ENCODE peak calls at places on chromosomes 12 and 14, in six cellular contexts. K is endothelial cell of umbilical vein, F is SK-N-SH, X is IMR-90, H is ovary, W is astrocyte. L is an unnamed sample. For H3K27me3, the result is how much of the 10 kb centered on the place peaks cover.

GRCh38 chr12:1171657-1172056 is 180.6 kb downstream of the ERC1 start:
- DNase-seq in K (peak), F (no peak), X (no peak), H (no peak), W (peak), L (peak)

GRCh38 chr12:50074936-50075807 is 10.0 kb upstream of the SMARCD1 start:
- DNase-seq in K (peak), F (peak), X (peak), H (peak), W (peak), L (peak)

GRCh38 chr12:85711735-85712390 is 124.3 kb downstream of the RASSF9 start:
- DNase-seq in K (no peak), F (no peak), X (no peak), H (no peak), W (no peak), L (no peak)

GRCh38 chr14:75315143-75315542 is 36.5 kb downstream of the FOS start:
- DNase-seq in K (peak), F (peak), X (peak), H (no peak), W (peak), L (no peak)

GRCh38 chr14:80455031-80455430 is 243.7 kb upstream of the DIO2 start:
- DNase-seq in K (peak), F (no peak), X (no peak), H (no peak), W (no peak), L (no peak)

GRCh38 chr14:106080922-106081321 is 554.5 kb downstream of the TMEM121 start:
- DNase-seq in K (no peak), F (no peak), X (no peak), H (no peak), W (no peak), L (no peak)

GRCh38 chr14:87940382-87940781 is 52.6 kb downstream of the GALC start:
- DNase-seq in K (no peak), F (no peak), X (no peak), H (no peak), W (no peak), L (no peak)

GRCh38 chr12:104485651-104486341 is 29.0 kb downstream of the CHST11 start:
- DNase-seq in K (no peak), F (no peak), X (no peak), H (no peak), W (no peak), L (no peak)

GRCh38 chr12:66288121-66288520 is 14.2 kb upstream of the HELB start:
- DNase-seq in K (no peak), F (no peak), X (no peak), H (no peak), W (no peak), L (no peak)

GRCh38 chr14:79464468-79464867 is 746.8 kb downstream of the DIO2 start:
- DNase-seq in K (peak), F (no peak), X (peak), H (no peak), W (peak), L (peak)

GRCh38 chr12:8698132-8698829 is 490 bp downstream of the RIMKLB start:
- DNase-seq in K (peak), F (peak), X (peak), H (peak), W (peak), L (no peak)

GRCh38 chr12:57005980-57006808 is at the start of gene ZBTB39:
- DNase-seq in K (peak), F (peak), X (peak), H (peak), W (peak), L (no peak)
- TF ChIP-seq CTCF in K (peak), F (peak), X (peak), H (no peak), W (no peak), L (peak)

GRCh38 chr14:51014086-51014485 is 69.8 kb upstream of the PYGL start:
- DNase-seq in K (no peak), F (no peak), X (peak), H (no peak), W (peak), L (peak)
- H3K4me3 ChIP-seq in K (no peak), F (no peak), X (no peak), H (no peak), W (no peak), L (no peak)

GRCh38 chr12:64860446-64860998 is 36.1 kb downstream of the TBC1D30 start:
- DNase-seq in K (no peak), F (no peak), X (no peak), H (no peak), W (no peak), L (no peak)
- H3K27me3 ChIP-seq in K (under half), F (under half), X (under half), H (under half), W (under half), L (under half)

GRCh38 chr12:59444932-59445331 is 150.9 kb upstream of the SLC16A7 start:
- DNase-seq in K (peak), F (no peak), X (peak), H (no peak), W (no peak), L (peak)
- TF ChIP-seq CTCF in K (no peak), F (peak), X (peak), H (no peak), W (no peak), L (peak)

DNA sequence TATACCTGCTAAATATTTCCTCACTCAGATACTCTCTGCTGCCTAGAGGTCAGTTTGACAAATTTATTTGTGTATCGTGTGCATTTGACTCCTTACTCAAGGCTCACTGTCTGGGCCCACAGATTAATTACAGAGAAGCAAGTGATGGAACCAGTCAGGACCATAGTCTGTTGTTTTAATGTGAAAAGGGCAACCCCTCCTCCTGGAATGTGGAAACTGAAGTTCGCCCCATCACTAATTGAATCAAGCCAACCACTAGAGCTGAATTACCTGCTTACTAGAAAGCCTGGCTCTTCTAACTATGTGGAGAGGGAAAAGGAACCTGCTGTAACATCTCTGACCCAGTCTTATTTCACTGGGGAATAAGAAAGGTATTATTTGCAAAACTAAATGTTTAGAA is 199.9 kb upstream of the KRR1 start:
- DNase-seq in K (no peak), F (no peak), X (no peak), H (no peak), W (no peak), L (no peak)
- H3K4me3 ChIP-seq in K (no peak), F (no peak), X (no peak), H (no peak), W (no peak), L (no peak)

DNA sequence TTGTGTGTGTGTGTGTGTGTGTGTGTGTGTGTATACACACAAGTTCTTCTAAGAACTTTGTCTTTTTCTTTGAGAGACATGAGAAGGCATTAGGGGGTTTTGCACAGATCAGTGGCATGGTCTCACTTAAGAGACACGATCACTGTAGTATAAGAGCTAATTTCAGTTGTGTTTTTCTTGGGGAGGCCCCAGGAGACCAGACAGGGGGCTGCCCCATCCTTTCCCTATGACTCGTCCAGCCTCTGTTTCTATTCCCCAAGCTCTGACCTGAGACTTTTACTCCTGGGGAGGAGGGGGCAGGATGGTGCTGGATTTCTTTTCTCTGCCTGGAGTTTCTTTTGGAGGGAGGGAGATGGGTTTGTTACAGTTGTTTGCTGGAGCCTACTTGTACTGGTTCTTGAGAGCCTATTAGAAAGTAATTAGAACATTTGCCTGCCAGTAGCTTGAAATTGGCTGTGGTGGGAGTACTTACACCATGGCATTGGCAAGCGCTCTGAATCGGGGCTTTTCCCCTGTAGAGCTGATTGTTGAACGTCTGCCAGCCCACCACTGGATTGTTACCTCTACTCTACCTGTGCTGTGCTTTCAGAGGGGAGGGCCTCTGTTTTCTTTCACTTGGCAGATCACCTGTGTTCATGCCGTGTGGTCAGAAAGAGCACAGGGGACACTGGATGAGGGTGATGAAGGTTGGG is 109.5 kb downstream of the TSPAN9 start:
- DNase-seq in K (no peak), F (no peak), X (peak), H (no peak), W (no peak), L (no peak)
- H3K27me3 ChIP-seq in K (under half), F (under half), X (under half), H (under half), W (under half), L (under half)

DNA sequence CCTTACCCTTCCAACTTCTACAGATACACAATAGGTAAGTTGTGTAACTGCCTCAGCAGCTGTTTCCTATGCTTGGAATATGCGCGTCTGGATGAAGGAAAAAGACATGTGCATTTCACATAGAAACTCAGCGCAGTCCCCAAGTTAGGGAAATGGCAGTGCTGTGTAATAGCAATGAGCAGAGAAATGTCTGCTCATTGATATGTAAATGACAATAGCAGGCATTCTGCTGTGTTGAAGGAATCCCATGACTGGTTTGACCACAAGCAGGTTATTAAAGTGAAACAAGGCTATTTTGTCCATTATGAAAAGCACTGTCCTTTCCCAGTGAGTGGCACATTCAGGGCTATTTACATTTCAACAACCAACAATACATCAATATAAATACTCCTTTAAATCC is 106.6 kb downstream of the BTG1 start:
- DNase-seq in K (no peak), F (no peak), X (no peak), H (no peak), W (no peak), L (no peak)
- TF ChIP-seq CTCF in K (no peak), F (no peak), X (no peak), H (no peak), W (no peak), L (no peak)

GRCh38 chr12:124296295-124296915 is 1.5 kb downstream of the RFLNA start:
- DNase-seq in K (peak), F (peak), X (no peak), H (peak), W (no peak), L (no peak)
- H3K4me3 ChIP-seq in K (peak), F (no peak), X (no peak), H (no peak), W (peak), L (no peak)

GRCh38 chr14:24885410-24885913 is 164.5 kb downstream of the STXBP6 start:
- DNase-seq in K (no peak), F (no peak), X (no peak), H (no peak), W (no peak), L (no peak)

GRCh38 chr14:24879661-24880381 is 170.1 kb downstream of the STXBP6 start:
- DNase-seq in K (no peak), F (no peak), X (no peak), H (no peak), W (no peak), L (no peak)

GRCh38 chr14:24880689-24881088 is 169.3 kb downstream of the STXBP6 start:
- DNase-seq in K (no peak), F (no peak), X (peak), H (no peak), W (no peak), L (no peak)

GRCh38 chr14:24881496-24881895 is 168.5 kb downstream of the STXBP6 start:
- DNase-seq in K (no peak), F (no peak), X (peak), H (no peak), W (no peak), L (no peak)

GRCh38 chr14:24883571-24883970 is 166.4 kb downstream of the STXBP6 start:
- DNase-seq in K (no peak), F (no peak), X (no peak), H (no peak), W (no peak), L (no peak)
- H3K27me3 ChIP-seq in K (under half), F (under half), X (under half), H (under half), W (under half), L (under half)